ENCODE peak calls at places on chromosomes 1 and 21, in four cellular contexts. O is spleen, K is heart right ventricle, L is breast epithelium. A is an unnamed sample.
A peak's percentile ranks its signal among the peaks of the same experiment; 100 is the strongest.

GRCh38 chr1:18751425-18751824 is 108.0 kb downstream of the TAS1R2 start:
- DNase-seq in O (no peak), K (no peak), L (no peak), A (no peak)

GRCh38 chr1:75134939-75135828 is 996 bp downstream of the LHX8 start:
- DNase-seq in O (no peak), K (no peak), L (no peak), A (peak; percentile 72)

GRCh38 chr1:7616076-7616833 is 154.8 kb upstream of the VAMP3 start:
- DNase-seq in O (peak; percentile 54), K (peak; percentile 59), L (no peak), A (peak; percentile 50)

GRCh38 chr1:243268284-243268653 is 12.4 kb downstream of the SDCCAG8 start:
- DNase-seq in O (no peak), K (no peak), L (no peak), A (no peak)

GRCh38 chr1:106926748-106927582 is 129.5 kb upstream of the PRMT6 start:
- DNase-seq in O (no peak), K (no peak), L (no peak), A (no peak)

GRCh38 chr1:22880174-22880601 is 92.5 kb downstream of the LACTBL1 start:
- DNase-seq in O (no peak), K (no peak), L (no peak), A (no peak)

GRCh38 chr1:103514920-103515503 is 10.5 kb upstream of the RNPC3 start:
- DNase-seq in O (no peak), K (no peak), L (no peak), A (no peak)

GRCh38 chr1:145711213-145711651 is 4.1 kb upstream of the PDZK1 start:
- DNase-seq in O (no peak), K (no peak), L (no peak), A (no peak)

GRCh38 chr1:51542158-51542953 is 23.3 kb upstream of the EPS15 start:
- DNase-seq in O (no peak), K (no peak), L (no peak), A (no peak)

GRCh38 chr1:209619696-209620483 is 32.3 kb downstream of the LAMB3 start:
- DNase-seq in O (no peak), K (no peak), L (no peak), A (no peak)

GRCh38 chr1:229278120-229278741 is 7.3 kb downstream of the RAB4A start:
- DNase-seq in O (no peak), K (no peak), L (no peak), A (no peak)

GRCh38 chr1:205015241-205015640 is 27.8 kb upstream of the CNTN2 start:
- DNase-seq in O (no peak), K (no peak), L (no peak), A (no peak)

GRCh38 chr1:98556521-98557158 is 104.9 kb upstream of the SNX7 start:
- DNase-seq in O (no peak), K (no peak), L (no peak), A (no peak)

GRCh38 chr1:9320520-9321479 is 28.1 kb downstream of the SPSB1 start:
- DNase-seq in O (no peak), K (no peak), L (no peak), A (peak; percentile 20)

GRCh38 chr1:54487571-54488050 is 60.4 kb upstream of the ACOT11 start:
- DNase-seq in O (peak; percentile 81), K (peak; percentile 38), L (no peak), A (no peak)

DNA sequence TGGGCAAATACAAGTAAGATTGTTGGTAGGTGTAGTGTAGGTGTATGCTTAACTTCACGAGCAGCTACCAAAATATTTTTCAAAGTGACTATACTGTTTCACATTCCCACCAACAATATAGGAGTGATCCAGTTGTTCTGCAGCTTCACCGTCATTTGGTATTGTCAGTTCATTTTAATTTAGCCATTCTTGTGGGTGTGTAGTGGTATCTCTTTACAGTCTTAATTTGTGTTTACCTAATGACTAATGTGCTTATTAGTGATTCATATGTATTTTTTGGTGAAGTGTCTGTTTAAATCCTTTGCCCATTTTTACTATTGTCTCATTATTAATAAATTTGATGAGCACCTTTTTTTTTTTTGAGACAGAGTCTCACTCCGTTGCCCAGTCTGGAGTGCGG is 35.4 kb downstream of the RCSD1 start:
- DNase-seq in O (no peak), K (no peak), L (no peak), A (no peak)
- H3K27ac ChIP-seq in O (no peak overlapping the region), K (no peak overlapping the region), L (no peak overlapping the region), A (no peak overlapping the region)

GRCh38 chr1:11655263-11656079 is 794 bp downstream of the FBXO44 start:
- DNase-seq in O (peak; percentile 71), K (no peak), L (no peak), A (no peak)
- H3K27ac ChIP-seq in O (peak overlapping the region; percentile 78), K (no peak overlapping the region), L (peak overlapping the region; percentile 90), A (no peak overlapping the region)

GRCh38 chr1:85214654-85215053 is 13.8 kb upstream of the SYDE2 start:
- DNase-seq in O (no peak), K (no peak), L (no peak), A (no peak)
- H3K27ac ChIP-seq in O (no peak overlapping the region), K (no peak overlapping the region), L (no peak overlapping the region), A (no peak overlapping the region)

DNA sequence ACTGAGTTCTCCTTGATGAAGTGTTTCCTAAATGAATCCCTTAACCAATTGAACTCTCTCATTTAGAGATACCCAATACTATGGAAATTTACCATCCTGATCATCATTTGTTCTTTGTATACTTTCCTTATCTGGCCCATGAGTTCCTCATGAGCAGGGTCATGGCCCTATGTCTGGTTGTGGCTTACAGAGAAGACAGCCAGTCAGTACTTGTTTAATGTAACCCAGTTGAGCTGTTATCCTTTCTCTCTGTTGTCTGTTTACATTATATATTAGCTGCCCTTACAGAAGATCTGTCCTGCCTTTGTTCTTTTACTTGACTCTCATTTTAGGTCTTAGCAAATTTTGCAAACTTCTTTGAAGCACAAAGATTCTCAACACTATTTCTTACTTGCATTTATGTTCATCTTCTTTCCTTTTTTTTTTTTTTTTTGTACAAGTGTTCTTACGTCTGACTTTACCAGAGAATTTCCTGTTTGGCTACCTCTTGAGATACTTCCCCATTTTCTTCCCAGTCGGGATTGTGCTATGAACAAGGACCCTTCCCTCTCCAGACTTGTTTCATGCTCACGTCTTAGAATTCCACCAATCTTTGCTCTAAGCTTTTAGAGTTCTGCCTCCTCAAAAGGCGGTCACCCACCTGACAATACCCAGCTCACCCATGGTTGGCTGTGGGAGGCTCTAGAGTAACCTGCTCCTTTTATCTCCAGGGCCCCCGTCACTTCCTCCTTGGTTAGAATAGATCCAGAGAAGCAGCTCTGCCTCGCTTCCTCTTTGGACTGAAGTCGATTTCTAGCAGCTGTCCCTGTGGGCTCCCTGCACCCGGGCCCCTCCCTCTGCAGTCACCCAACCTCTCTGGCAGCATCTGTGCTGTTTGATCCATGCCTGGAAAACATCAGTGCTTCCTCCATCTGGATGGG is 53.6 kb upstream of the RUNX1 start:
- DNase-seq in O (peak; percentile 79), K (peak; percentile 25), L (peak; percentile 20), A (peak; percentile 69)
- H3K27ac ChIP-seq in O (peak overlapping the region; percentile 62), K (no peak overlapping the region), L (no peak overlapping the region), A (peak overlapping the region; percentile 73)